ENCODE peak calls at places on chromosome 10, in four cellular contexts. Q is anterior cingulate cortex, O is renal cortical epithelial cell, P is LHCN-M2. Y is an unnamed sample.

GRCh38 chr10:659710-660141 is 29.7 kb downstream of the DIP2C start:
- DNase-seq in Q (no peak), O (peak), P (peak), Y (no peak)

GRCh38 chr10:129945941-129946760 is 17.9 kb downstream of the EBF3 start:
- DNase-seq in Q (no peak), O (no peak), P (peak), Y (no peak)

GRCh38 chr10:62794306-62794705 is 10.2 kb upstream of the ADO start:
- DNase-seq in Q (no peak), O (peak), P (peak), Y (no peak)

GRCh38 chr10:21860718-21861117 is 142.8 kb downstream of the DNAJC1 start:
- DNase-seq in Q (no peak), O (peak), P (peak), Y (no peak)

GRCh38 chr10:62068464-62068863 is 167.0 kb downstream of the ARID5B start:
- DNase-seq in Q (no peak), O (no peak), P (no peak), Y (no peak)

GRCh38 chr10:97714401-97715258 is 1.1 kb downstream of the MARVELD1 start:
- DNase-seq in Q (no peak), O (no peak), P (peak), Y (no peak)

GRCh38 chr10:16192337-16192736 is 244.5 kb upstream of the PTER start:
- DNase-seq in Q (no peak), O (no peak), P (peak), Y (no peak)

GRCh38 chr10:97428572-97428981 is 2.6 kb downstream of the PGAM1 start:
- DNase-seq in Q (no peak), O (no peak), P (peak), Y (no peak)

GRCh38 chr10:66747451-66747850 is 178.4 kb upstream of the LRRTM3 start:
- DNase-seq in Q (no peak), O (peak), P (peak), Y (no peak)

GRCh38 chr10:57818522-57818921 is 449.2 kb downstream of the IPMK start:
- DNase-seq in Q (no peak), O (no peak), P (no peak), Y (no peak)

GRCh38 chr10:6151087-6151977 is 51.4 kb upstream of the PFKFB3 start:
- DNase-seq in Q (peak), O (peak), P (peak), Y (no peak)

GRCh38 chr10:124648738-124649137 is 95.4 kb downstream of the FAM53B start:
- DNase-seq in Q (no peak), O (peak), P (peak), Y (no peak)

GRCh38 chr10:49359349-49360231 is 36.3 kb downstream of the DRGX start:
- DNase-seq in Q (no peak), O (peak), P (peak), Y (peak)

GRCh38 chr10:70513848-70514309 is 35.3 kb downstream of the PALD1 start:
- DNase-seq in Q (no peak), O (no peak), P (no peak), Y (no peak)

GRCh38 chr10:123141791-123142700 is 5.9 kb upstream of the HMX2 start:
- DNase-seq in Q (no peak), O (no peak), P (no peak), Y (no peak)

GRCh38 chr10:58400609-58401008 is 15.4 kb downstream of the TFAM start:
- DNase-seq in Q (no peak), O (no peak), P (peak), Y (no peak)

GRCh38 chr10:43225787-43226153 is 41.1 kb downstream of the RASGEF1A start:
- DNase-seq in Q (no peak), O (no peak), P (no peak), Y (no peak)

GRCh38 chr10:105950410-105950809 is 1214.1 kb downstream of the SORCS1 start:
- DNase-seq in Q (no peak), O (peak), P (peak), Y (peak)

Y was measured in NCI-H446 treated with DMSO at 0.1 percent for 48 hours.